ENCODE peak calls at places on chromosomes 5 and 9, in nine cellular contexts. T is prostate gland, H is A549, K is astrocyte, G is lower lobe of right lung, X is fibroblast of lung, B is hepatocyte, C is HCT116, F is H9. Y is an unnamed sample.

GRCh38 chr9:69758981-69759477 is 782 bp downstream of the PTAR1 start:
- DNase-seq in X (no peak), C (no peak), K (peak; percentile 12), F (no peak), G (no peak), H (no peak), T (no peak), B (peak; percentile 14), Y (peak; percentile 8)

GRCh38 chr9:37026085-37026935 is 7.8 kb downstream of the PAX5 start:
- DNase-seq in G (no peak), F (peak; percentile 56), C (no peak), T (no peak), K (no peak), X (no peak), B (no peak), H (no peak), Y (no peak)

GRCh38 chr9:137320555-137321384 is 18.7 kb upstream of the NRARP start:
- DNase-seq in X (no peak), T (no peak), F (peak; percentile 58), G (no peak), H (no peak), K (no peak), C (no peak), B (no peak), Y (no peak)

GRCh38 chr9:116482740-116483139 is 204.4 kb upstream of the TRIM32 start:
- DNase-seq in C (no peak), G (no peak), T (no peak), F (peak; percentile 54), H (no peak), X (peak; percentile 48), K (peak; percentile 25), B (no peak), Y (no peak)

GRCh38 chr9:93978498-93978897 is 23.3 kb upstream of the BARX1 start:
- DNase-seq in B (no peak), G (no peak), H (no peak), X (no peak), C (no peak), T (no peak), F (no peak), K (no peak), Y (no peak)

GRCh38 chr5:6435356-6435755 is 13.3 kb upstream of the UBE2QL1 start:
- DNase-seq in X (no peak), H (no peak), B (peak; percentile 42), G (no peak), C (peak; percentile 19), T (no peak), K (no peak), F (peak; percentile 81), Y (no peak)

GRCh38 chr5:100131161-100131560 is 404.0 kb upstream of the FAM174A start:
- DNase-seq in K (peak; percentile 1), F (no peak), C (no peak), X (peak; percentile 14), T (no peak), H (no peak), G (no peak), B (no peak), Y (no peak)

GRCh38 chr5:156121234-156121633 is 205.7 kb upstream of the SGCD start:
- DNase-seq in T (peak; percentile 30), K (peak; percentile 82), C (no peak), H (no peak), F (no peak), X (peak; percentile 87), G (no peak), B (no peak), Y (no peak)

GRCh38 chr9:112050544-112051475 is 124.3 kb downstream of the SUSD1 start:
- DNase-seq in F (no peak), K (peak; percentile 99), X (peak; percentile 99), T (peak; percentile 14), C (no peak), B (peak; percentile 76), H (no peak), G (no peak), Y (peak; percentile 89)

GRCh38 chr5:111950660-111951059 is 193.7 kb upstream of the NREP start:
- DNase-seq in B (no peak), T (no peak), G (no peak), K (no peak), F (no peak), X (peak; percentile 53), H (no peak), C (no peak), Y (peak; percentile 40)

GRCh38 chr5:170863646-170864045 is 1.8 kb downstream of the RANBP17 start:
- DNase-seq in K (peak; percentile 84), X (peak; percentile 87), G (no peak), B (no peak), H (no peak), T (no peak), F (no peak), C (no peak), Y (peak; percentile 62)

GRCh38 chr5:160655717-160656116 is 196.3 kb downstream of the ATP10B start:
- DNase-seq in C (no peak), X (no peak), F (no peak), K (no peak), T (no peak), H (no peak), B (no peak), G (no peak), Y (no peak)

GRCh38 chr5:154370119-154370518 is 75.7 kb upstream of the SAP30L start:
- DNase-seq in H (no peak), C (no peak), K (peak; percentile 46), B (no peak), G (no peak), F (no peak), X (peak; percentile 60), T (no peak), Y (peak; percentile 67)

GRCh38 chr9:131872702-131873101 is 132.8 kb upstream of the RAPGEF1 start:
- DNase-seq in B (no peak), G (no peak), F (no peak), C (no peak), T (no peak), H (no peak), X (no peak), K (no peak), Y (no peak)

GRCh38 chr9:130235558-130236435 is 29.8 kb upstream of the HMCN2 start:
- DNase-seq in X (peak; percentile 46), B (peak; percentile 76), H (peak; percentile 48), C (no peak), G (peak; percentile 84), T (peak; percentile 46), K (no peak), F (peak; percentile 77), Y (peak; percentile 46)

GRCh38 chr5:93580387-93581100 is 475 bp downstream of the NR2F1-AS1 start:
- DNase-seq in X (peak; percentile 66), B (no peak), G (peak; percentile 51), T (no peak), F (no peak), H (no peak), K (no peak), C (no peak), Y (no peak)

GRCh38 chr9:83959061-83959460 is 21.0 kb downstream of the HNRNPK start:
- DNase-seq in F (no peak), G (no peak), B (peak; percentile 34), K (peak; percentile 80), T (no peak), C (no peak), X (peak; percentile 85), H (no peak), Y (peak; percentile 44)

DNA sequence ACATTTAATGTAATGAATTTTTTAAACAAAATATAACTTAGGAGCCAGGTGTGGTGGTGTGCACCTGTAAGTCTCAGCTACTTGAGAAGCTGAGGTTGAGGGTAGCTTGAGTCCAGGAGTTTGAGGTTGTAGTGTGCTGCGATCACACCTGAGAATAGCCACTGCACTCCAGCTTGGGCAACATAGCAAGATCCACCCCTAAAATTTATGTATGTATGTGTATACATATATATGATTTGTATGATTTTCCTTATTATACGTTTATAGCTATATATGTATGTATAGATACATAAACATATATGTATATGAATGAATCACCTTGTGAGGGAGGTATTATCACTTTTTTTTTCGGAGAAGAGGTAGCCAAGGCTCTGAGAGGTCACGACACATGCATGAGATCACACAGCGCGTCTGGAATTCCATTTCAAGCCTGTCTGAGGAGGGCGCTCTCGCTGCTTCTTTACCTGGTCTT is 598 bp upstream of the CCNI2 start:
- DNase-seq in H (no peak), F (no peak), K (no peak), G (no peak), T (peak; percentile 38), X (no peak), C (peak; percentile 34), B (peak; percentile 66), Y (peak; percentile 10)
- TF ChIP-seq CTCF in H (peak; percentile 69), F (peak; percentile 75), K (peak; percentile 8), G (no peak), T (no peak), X (no peak), C (no peak), B (peak; percentile 57), Y (peak; percentile 55)

GRCh38 chr5:142959683-142960308 is 189.6 kb downstream of the ARHGAP26 start:
- DNase-seq in H (no peak), G (no peak), K (no peak), B (no peak), F (no peak), C (no peak), X (no peak), T (no peak), Y (no peak)
- H3K27ac ChIP-seq in H (peak overlapping the region; percentile 96), G (no peak overlapping the region), K (no peak overlapping the region), B (no peak overlapping the region), F (no peak overlapping the region), C (peak overlapping the region; percentile 61), X (no peak overlapping the region), T (no peak overlapping the region), Y (peak overlapping the region; percentile 74)

GRCh38 chr9:127415657-127416056 is 8.5 kb upstream of the ZNF79 start:
- DNase-seq in C (no peak), F (no peak), H (no peak), X (no peak), T (no peak), G (no peak), B (no peak), K (no peak), Y (no peak)

GRCh38 chr9:127419306-127419705 is 4.9 kb upstream of the ZNF79 start:
- DNase-seq in T (no peak), G (no peak), H (no peak), X (no peak), K (no peak), F (no peak), B (no peak), C (no peak), Y (no peak)

GRCh38 chr9:127415158-127415557 is 9.0 kb upstream of the ZNF79 start:
- DNase-seq in B (no peak), G (no peak), T (no peak), C (no peak), F (no peak), H (no peak), K (no peak), X (no peak), Y (no peak)

GRCh38 chr9:127417130-127418036 is 6.8 kb upstream of the ZNF79 start:
- DNase-seq in F (no peak), H (no peak), G (no peak), K (no peak), C (no peak), X (peak; percentile 33), T (peak; percentile 36), B (no peak), Y (no peak)

GRCh38 chr9:127418037-127418471 is 6.1 kb upstream of the ZNF79 start:
- DNase-seq in C (peak; percentile 15), B (no peak), T (no peak), K (no peak), F (peak; percentile 89), X (no peak), G (no peak), H (peak; percentile 75), Y (no peak)
- TF ChIP-seq CTCF in C (peak; percentile 36), B (peak; percentile 19), T (no peak), K (no peak), F (peak; percentile 69), X (no peak), G (peak; percentile 29), H (peak; percentile 20), Y (peak; percentile 47)

GRCh38 chr9:133339641-133340040 is 3.7 kb upstream of the SURF6 start:
- DNase-seq in T (no peak), C (no peak), B (no peak), X (no peak), G (no peak), H (no peak), K (no peak), F (no peak), Y (no peak)
- H3K27ac ChIP-seq in T (no peak overlapping the region), C (no peak overlapping the region), B (no peak overlapping the region), X (no peak overlapping the region), G (no peak overlapping the region), H (no peak overlapping the region), K (no peak overlapping the region), F (no peak overlapping the region), Y (no peak overlapping the region)